ENCODE peak calls at places on chromosomes 6 and 20, in nine cellular contexts. I, M, K, O, Y, W, H, V and S are unnamed samples.

GRCh38 chr6:147204060-147204785 is at the start of gene STXBP5:
- DNase-seq in W (peak; percentile 56), M (peak; percentile 37), K (peak; percentile 36), I (peak; percentile 63), V (peak; percentile 36), H (peak; percentile 64), O (peak; percentile 32), Y (peak; percentile 22), S (peak; percentile 58)

GRCh38 chr20:63419299-63419698 is 53.2 kb downstream of the KCNQ2 start:
- DNase-seq in M (no peak), O (no peak), Y (no peak), W (no peak), V (no peak), K (no peak), I (no peak), H (no peak), S (no peak)

GRCh38 chr6:146775227-146775626 is 176.5 kb downstream of the ADGB start:
- DNase-seq in Y (no peak), M (no peak), K (no peak), V (no peak), H (peak; percentile 2), W (no peak), I (no peak), O (no peak), S (no peak)

GRCh38 chr6:12203001-12203400 is 87.2 kb upstream of the EDN1 start:
- DNase-seq in Y (peak; percentile 87), O (peak; percentile 57), K (peak; percentile 76), H (peak; percentile 14), W (peak; percentile 87), M (no peak), V (no peak), I (no peak), S (no peak)

GRCh38 chr6:44022671-44023352 is 104.4 kb downstream of the MRPL14 start:
- DNase-seq in W (no peak), O (no peak), K (no peak), M (no peak), H (no peak), I (no peak), Y (no peak), V (no peak), S (no peak)

GRCh38 chr6:34284563-34285545 is 36.0 kb upstream of the SMIM29 start:
- DNase-seq in W (no peak), M (peak; percentile 69), Y (no peak), H (peak; percentile 48), V (peak; percentile 73), K (peak; percentile 47), O (no peak), I (no peak), S (peak; percentile 70)

GRCh38 chr6:71209626-71210025 is 79.0 kb upstream of the OGFRL1 start:
- DNase-seq in V (no peak), W (no peak), H (no peak), Y (no peak), K (no peak), I (no peak), O (no peak), M (no peak), S (no peak)

GRCh38 chr6:63731946-63732735 is 96.5 kb downstream of the PHF3 start:
- DNase-seq in O (no peak), M (no peak), I (no peak), H (peak; percentile 38), W (no peak), V (no peak), K (peak; percentile 45), Y (no peak), S (no peak)

GRCh38 chr6:74626288-74626687 is 579.6 kb downstream of the COL12A1 start:
- DNase-seq in Y (no peak), W (no peak), H (no peak), V (no peak), M (no peak), O (no peak), I (no peak), K (no peak), S (no peak)

GRCh38 chr6:73282876-73283275 is 19.9 kb upstream of the KHDC1 start:
- DNase-seq in W (no peak), V (no peak), O (no peak), I (no peak), H (peak; percentile 66), Y (no peak), M (no peak), K (no peak), S (no peak)

GRCh38 chr6:126064257-126064993 is 78.1 kb downstream of the TRMT11 start:
- DNase-seq in W (no peak), H (peak; percentile 11), M (no peak), O (no peak), I (no peak), K (peak; percentile 27), V (no peak), Y (no peak), S (no peak)

GRCh38 chr6:147077251-147077650 is 127.0 kb upstream of the STXBP5 start:
- DNase-seq in K (no peak), W (no peak), H (no peak), O (no peak), V (no peak), I (peak; percentile 78), Y (no peak), M (no peak), S (peak; percentile 22)

GRCh38 chr20:722822-723644 is 45.3 kb downstream of the SLC52A3 start:
- DNase-seq in I (no peak), V (no peak), W (no peak), M (no peak), H (no peak), K (no peak), O (no peak), Y (no peak), S (no peak)

GRCh38 chr6:17892097-17892686 is 95.2 kb downstream of the KIF13A start:
- DNase-seq in V (no peak), Y (peak; percentile 38), H (no peak), K (no peak), I (no peak), W (no peak), O (no peak), M (peak; percentile 35), S (no peak)

GRCh38 chr6:54191460-54191859 is 80.2 kb downstream of the MLIP start:
- DNase-seq in I (no peak), M (no peak), K (peak; percentile 33), O (peak; percentile 1), V (no peak), H (peak; percentile 79), Y (no peak), W (no peak), S (no peak)

GRCh38 chr6:108200631-108201030 is 34.8 kb downstream of the NR2E1 start:
- DNase-seq in M (no peak), O (peak; percentile 78), W (peak; percentile 33), V (no peak), H (no peak), K (peak; percentile 62), Y (peak; percentile 72), I (no peak), S (no peak)

GRCh38 chr6:7108196-7108963 is 619 bp downstream of the RREB1 start:
- DNase-seq in M (peak; percentile 64), K (peak; percentile 40), W (peak; percentile 57), V (peak; percentile 70), H (peak; percentile 61), Y (peak; percentile 35), O (peak; percentile 44), I (peak; percentile 71), S (peak; percentile 76)

GRCh38 chr6:34317882-34318491 is 69.2 kb upstream of the SMIM29 start:
- DNase-seq in M (no peak), H (no peak), K (no peak), V (no peak), W (no peak), I (no peak), Y (no peak), O (no peak), S (no peak)

GRCh38 chr6:149403534-149403933 is 3.5 kb downstream of the SUMO4 start:
- DNase-seq in O (no peak), H (no peak), V (no peak), Y (no peak), W (no peak), I (no peak), K (no peak), M (no peak), S (no peak)

GRCh38 chr6:127576874-127577273 is at the start of gene C6orf58:
- DNase-seq in V (no peak), K (no peak), Y (no peak), H (no peak), I (no peak), O (no peak), M (no peak), W (no peak), S (no peak)

GRCh38 chr20:25696384-25697131 is at the start of gene ZNF337:
- DNase-seq in V (peak; percentile 97), K (peak; percentile 90), W (peak; percentile 88), M (peak; percentile 86), H (peak; percentile 96), O (peak; percentile 97), Y (peak; percentile 98), I (peak; percentile 95), S (peak; percentile 96)

GRCh38 chr6:53325785-53326184 is 23.0 kb downstream of the ELOVL5 start:
- DNase-seq in H (no peak), M (no peak), V (no peak), K (peak; percentile 48), W (no peak), O (no peak), I (no peak), Y (no peak), S (no peak)

GRCh38 chr20:62062661-62063600 is 2.8 kb downstream of the TAF4 start:
- DNase-seq in Y (no peak), I (no peak), H (no peak), O (no peak), V (no peak), K (no peak), M (no peak), W (no peak), S (no peak)
- H3K4me3 ChIP-seq in Y (peak overlapping the region; percentile 67), I (no peak overlapping the region), H (no peak overlapping the region), O (no peak overlapping the region), V (no peak overlapping the region), K (peak overlapping the region; percentile 42), M (no peak overlapping the region), W (no peak overlapping the region), S (peak overlapping the region; percentile 68)

DNA sequence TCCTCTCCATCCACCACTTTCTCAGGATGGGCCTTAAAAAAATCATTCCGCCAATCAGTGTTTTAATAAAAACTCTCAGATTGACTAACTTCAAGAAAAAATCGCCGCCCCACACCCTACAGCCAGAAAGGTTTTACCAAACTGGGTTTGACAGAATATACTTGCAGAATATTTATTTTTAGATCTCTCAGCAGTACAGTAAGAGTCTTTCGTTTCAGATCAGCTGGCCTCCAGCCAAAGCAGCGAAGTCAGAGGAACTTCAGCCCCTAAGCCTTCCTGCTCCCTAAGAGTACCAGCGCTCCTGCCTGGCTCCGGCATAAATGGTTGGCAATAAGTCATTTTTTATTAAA is 24.7 kb downstream of the TBC1D7 start:
- DNase-seq in K (peak; percentile 64), M (no peak), V (peak; percentile 56), O (no peak), I (peak; percentile 39), W (peak; percentile 40), Y (no peak), H (peak; percentile 80), S (peak; percentile 83)
- H3K27ac ChIP-seq in K (peak overlapping the region; percentile 72), M (no peak overlapping the region), V (no peak overlapping the region), O (peak overlapping the region; percentile 87), I (peak overlapping the region; percentile 63), W (peak overlapping the region; percentile 33), Y (peak overlapping the region; percentile 44), H (peak overlapping the region; percentile 86), S (peak overlapping the region; percentile 71)

GRCh38 chr6:131769385-131770141 is 38.3 kb upstream of the ENPP1 start:
- DNase-seq in H (no peak), M (no peak), Y (peak; percentile 96), I (no peak), W (no peak), K (no peak), O (no peak), V (no peak), S (no peak)
- H3K4me3 ChIP-seq in H (no peak overlapping the region), M (no peak overlapping the region), Y (no peak overlapping the region), I (no peak overlapping the region), W (no peak overlapping the region), K (no peak overlapping the region), O (no peak overlapping the region), V (no peak overlapping the region), S (no peak overlapping the region)

GRCh38 chr20:36497856-36498255 is 43.5 kb upstream of the MYL9 start:
- DNase-seq in K (peak; percentile 59), I (peak; percentile 51), Y (no peak), H (no peak), V (peak; percentile 79), M (no peak), W (peak; percentile 62), O (no peak), S (peak; percentile 36)
- H3K27ac ChIP-seq in K (peak overlapping the region; percentile 28), I (peak overlapping the region; percentile 50), Y (no peak overlapping the region), H (no peak overlapping the region), V (no peak overlapping the region), M (no peak overlapping the region), W (peak overlapping the region; percentile 64), O (no peak overlapping the region), S (peak overlapping the region; percentile 89)